ENCODE peak calls at places on chromosomes 13 and 19, in five cellular contexts. One of them, this sample, is unnamed.

GRCh38 chr19:15684828-15685227 is 11.9 kb downstream of the CYP4F12 start:
- DNase-seq in fibroblast of mammary gland: no peak
- DNase-seq in BJ: no peak
- DNase-seq in neural crest cell: no peak
- DNase-seq in epithelial cell of proximal tubule: no peak
- DNase-seq in this sample: no peak

GRCh38 chr13:90362718-90363117 is 984.8 kb upstream of the MIR17HG start:
- DNase-seq in fibroblast of mammary gland: peak; percentile 46
- DNase-seq in BJ: no peak
- DNase-seq in neural crest cell: no peak
- DNase-seq in epithelial cell of proximal tubule: no peak
- DNase-seq in this sample: no peak

GRCh38 chr13:57629391-57629804 is 2.1 kb upstream of the PCDH17 start:
- DNase-seq in fibroblast of mammary gland: no peak
- DNase-seq in BJ: no peak
- DNase-seq in neural crest cell: peak; percentile 12
- DNase-seq in epithelial cell of proximal tubule: no peak
- DNase-seq in this sample: no peak

GRCh38 chr13:37412271-37412683 is 186.3 kb downstream of the POSTN start:
- DNase-seq in fibroblast of mammary gland: peak; percentile 50
- DNase-seq in BJ: no peak
- DNase-seq in neural crest cell: no peak
- DNase-seq in epithelial cell of proximal tubule: no peak
- DNase-seq in this sample: no peak

GRCh38 chr13:94369862-94370491 is 109.5 kb downstream of the DCT start:
- DNase-seq in fibroblast of mammary gland: peak; percentile 18
- DNase-seq in BJ: no peak
- DNase-seq in neural crest cell: no peak
- DNase-seq in epithelial cell of proximal tubule: no peak
- DNase-seq in this sample: no peak

GRCh38 chr19:18290250-18291018 is 9.0 kb upstream of the JUND start:
- DNase-seq in fibroblast of mammary gland: no peak
- DNase-seq in BJ: no peak
- DNase-seq in neural crest cell: no peak
- DNase-seq in epithelial cell of proximal tubule: no peak
- DNase-seq in this sample: no peak

GRCh38 chr13:99276706-99277105 is 18.5 kb upstream of the GPR18 start:
- DNase-seq in fibroblast of mammary gland: no peak
- DNase-seq in BJ: no peak
- DNase-seq in neural crest cell: no peak
- DNase-seq in epithelial cell of proximal tubule: no peak
- DNase-seq in this sample: no peak

GRCh38 chr19:4120531-4120930 is 3.4 kb downstream of the MAP2K2 start:
- DNase-seq in fibroblast of mammary gland: peak; percentile 89
- DNase-seq in BJ: no peak
- DNase-seq in neural crest cell: no peak
- DNase-seq in epithelial cell of proximal tubule: no peak
- DNase-seq in this sample: no peak

GRCh38 chr13:109779074-109779473 is 7.3 kb downstream of the IRS2 start:
- DNase-seq in fibroblast of mammary gland: no peak
- DNase-seq in BJ: no peak
- DNase-seq in neural crest cell: no peak
- DNase-seq in epithelial cell of proximal tubule: no peak
- DNase-seq in this sample: no peak

GRCh38 chr13:107842562-107843180 is 372.7 kb downstream of the LIG4 start:
- DNase-seq in fibroblast of mammary gland: no peak
- DNase-seq in BJ: no peak
- DNase-seq in neural crest cell: no peak
- DNase-seq in epithelial cell of proximal tubule: no peak
- DNase-seq in this sample: no peak

GRCh38 chr13:30308548-30308947 is 1.2 kb upstream of the KATNAL1 start:
- DNase-seq in fibroblast of mammary gland: peak; percentile 47
- DNase-seq in BJ: no peak
- DNase-seq in neural crest cell: no peak
- DNase-seq in epithelial cell of proximal tubule: no peak
- DNase-seq in this sample: no peak

GRCh38 chr13:110306340-110306959 is 507 bp downstream of the COL4A1 start:
- DNase-seq in fibroblast of mammary gland: peak; percentile 51
- DNase-seq in BJ: no peak
- DNase-seq in neural crest cell: peak; percentile 18
- DNase-seq in epithelial cell of proximal tubule: no peak
- DNase-seq in this sample: no peak

GRCh38 chr13:100560498-100561215 is 27.9 kb downstream of the GGACT start:
- DNase-seq in fibroblast of mammary gland: no peak
- DNase-seq in BJ: no peak
- DNase-seq in neural crest cell: no peak
- DNase-seq in epithelial cell of proximal tubule: no peak
- DNase-seq in this sample: no peak

GRCh38 chr13:110217811-110218210 is 89.1 kb downstream of the COL4A1 start:
- DNase-seq in fibroblast of mammary gland: no peak
- DNase-seq in BJ: no peak
- DNase-seq in neural crest cell: no peak
- DNase-seq in epithelial cell of proximal tubule: no peak
- DNase-seq in this sample: no peak

GRCh38 chr19:7953060-7953459 is 9.6 kb upstream of the TIMM44 start:
- DNase-seq in fibroblast of mammary gland: peak; percentile 27
- DNase-seq in BJ: no peak
- DNase-seq in neural crest cell: no peak
- DNase-seq in epithelial cell of proximal tubule: no peak
- DNase-seq in this sample: no peak

GRCh38 chr19:19691683-19692082 is 23.0 kb downstream of the ZNF101 start:
- DNase-seq in fibroblast of mammary gland: no peak
- DNase-seq in BJ: no peak
- DNase-seq in neural crest cell: no peak
- DNase-seq in epithelial cell of proximal tubule: no peak
- DNase-seq in this sample: no peak

GRCh38 chr13:113589251-113589960 is 4.9 kb downstream of the TFDP1 start:
- DNase-seq in fibroblast of mammary gland: no peak
- DNase-seq in BJ: no peak
- DNase-seq in neural crest cell: no peak
- DNase-seq in epithelial cell of proximal tubule: no peak
- DNase-seq in this sample: no peak

GRCh38 chr19:791605-792360 is 5.5 kb upstream of the PTBP1 start:
- DNase-seq in fibroblast of mammary gland: no peak
- DNase-seq in BJ: no peak
- DNase-seq in neural crest cell: no peak
- DNase-seq in epithelial cell of proximal tubule: no peak
- DNase-seq in this sample: no peak

GRCh38 chr13:53064721-53065120 is 36.1 kb downstream of the OLFM4 start:
- DNase-seq in fibroblast of mammary gland: peak; percentile 8
- DNase-seq in BJ: no peak
- DNase-seq in neural crest cell: no peak
- DNase-seq in epithelial cell of proximal tubule: no peak
- DNase-seq in this sample: no peak

GRCh38 chr13:41299316-41300094 is 11.6 kb upstream of the NAA16 start:
- DNase-seq in fibroblast of mammary gland: no peak
- DNase-seq in BJ: no peak
- DNase-seq in neural crest cell: no peak
- DNase-seq in epithelial cell of proximal tubule: no peak
- DNase-seq in this sample: no peak

GRCh38 chr19:4042731-4043082 is 24.0 kb downstream of the ZBTB7A start:
- DNase-seq in fibroblast of mammary gland: no peak
- DNase-seq in BJ: no peak
- DNase-seq in neural crest cell: no peak
- DNase-seq in epithelial cell of proximal tubule: no peak
- DNase-seq in this sample: no peak

GRCh38 chr13:94256671-94257070 is 222.8 kb downstream of the DCT start:
- DNase-seq in fibroblast of mammary gland: no peak
- DNase-seq in BJ: no peak
- DNase-seq in neural crest cell: no peak
- DNase-seq in epithelial cell of proximal tubule: no peak
- DNase-seq in this sample: no peak

GRCh38 chr19:6654347-6655310 is 15.3 kb downstream of the TNFSF14 start:
- DNase-seq in fibroblast of mammary gland: no peak
- DNase-seq in BJ: no peak
- DNase-seq in neural crest cell: no peak
- DNase-seq in epithelial cell of proximal tubule: no peak
- DNase-seq in this sample: no peak

GRCh38 chr19:35430382-35431146 is 17.5 kb upstream of the FFAR2 start:
- DNase-seq in fibroblast of mammary gland: no peak
- DNase-seq in BJ: no peak
- DNase-seq in neural crest cell: no peak
- DNase-seq in epithelial cell of proximal tubule: no peak
- DNase-seq in this sample: no peak

GRCh38 chr13:40993119-40993518 is 26.0 kb downstream of the ELF1 start:
- DNase-seq in fibroblast of mammary gland: no peak
- DNase-seq in BJ: no peak
- DNase-seq in neural crest cell: no peak
- DNase-seq in epithelial cell of proximal tubule: no peak
- DNase-seq in this sample: no peak

GRCh38 chr13:91135949-91136348 is 211.5 kb upstream of the MIR17HG start:
- DNase-seq in fibroblast of mammary gland: no peak
- DNase-seq in BJ: no peak
- DNase-seq in neural crest cell: no peak
- DNase-seq in epithelial cell of proximal tubule: no peak
- DNase-seq in this sample: no peak

GRCh38 chr19:2055871-2056809 is 5.1 kb upstream of the MKNK2 start:
- DNase-seq in fibroblast of mammary gland: peak; percentile 84
- DNase-seq in BJ: no peak
- DNase-seq in neural crest cell: no peak
- DNase-seq in epithelial cell of proximal tubule: no peak
- DNase-seq in this sample: no peak
- TF ChIP-seq CTCF in fibroblast of mammary gland: no peak
- TF ChIP-seq CTCF in BJ: peak; percentile 12
- TF ChIP-seq CTCF in neural crest cell: no peak
- TF ChIP-seq CTCF in epithelial cell of proximal tubule: peak; percentile 10
- TF ChIP-seq CTCF in this sample: no peak

DNA sequence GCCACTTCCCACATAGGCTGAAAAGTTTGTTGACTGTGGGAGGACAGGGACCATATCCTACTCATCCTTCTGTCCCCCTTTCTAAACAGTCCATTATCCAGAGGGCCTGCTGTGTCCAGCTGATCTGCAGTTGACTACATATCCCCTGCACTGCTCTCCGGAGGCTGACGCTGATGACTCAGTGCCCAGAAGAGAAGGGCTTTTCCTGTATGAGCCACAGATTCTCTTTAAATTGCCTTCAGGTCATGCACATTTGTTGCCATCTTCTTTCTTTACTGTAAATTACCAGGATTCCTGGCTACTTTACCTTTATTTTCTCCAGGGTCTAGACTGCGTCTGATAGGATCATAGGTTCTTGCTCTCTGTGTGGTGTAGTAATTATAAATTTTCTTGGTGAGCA is 125.2 kb downstream of the LACC1 start:
- DNase-seq in fibroblast of mammary gland: peak; percentile 67
- DNase-seq in BJ: no peak
- DNase-seq in neural crest cell: no peak
- DNase-seq in epithelial cell of proximal tubule: no peak
- DNase-seq in this sample: no peak
- TF ChIP-seq CTCF in fibroblast of mammary gland: no peak
- TF ChIP-seq CTCF in BJ: no peak
- TF ChIP-seq CTCF in neural crest cell: no peak
- TF ChIP-seq CTCF in epithelial cell of proximal tubule: no peak
- TF ChIP-seq CTCF in this sample: no peak

GRCh38 chr19:10987621-10988297 is 26.9 kb downstream of the SMARCA4 start:
- DNase-seq in fibroblast of mammary gland: no peak
- DNase-seq in BJ: no peak
- DNase-seq in neural crest cell: no peak
- DNase-seq in epithelial cell of proximal tubule: no peak
- DNase-seq in this sample: no peak

GRCh38 chr19:10988380-10988779 is 27.6 kb downstream of the SMARCA4 start:
- DNase-seq in fibroblast of mammary gland: no peak
- DNase-seq in BJ: no peak
- DNase-seq in neural crest cell: no peak
- DNase-seq in epithelial cell of proximal tubule: no peak
- DNase-seq in this sample: no peak

GRCh38 chr19:10984166-10984735 is 23.4 kb downstream of the SMARCA4 start:
- DNase-seq in fibroblast of mammary gland: no peak
- DNase-seq in BJ: no peak
- DNase-seq in neural crest cell: no peak
- DNase-seq in epithelial cell of proximal tubule: no peak
- DNase-seq in this sample: no peak

GRCh38 chr19:10985502-10985901 is 24.7 kb downstream of the SMARCA4 start:
- DNase-seq in fibroblast of mammary gland: no peak
- DNase-seq in BJ: no peak
- DNase-seq in neural crest cell: no peak
- DNase-seq in epithelial cell of proximal tubule: no peak
- DNase-seq in this sample: no peak

DNA sequence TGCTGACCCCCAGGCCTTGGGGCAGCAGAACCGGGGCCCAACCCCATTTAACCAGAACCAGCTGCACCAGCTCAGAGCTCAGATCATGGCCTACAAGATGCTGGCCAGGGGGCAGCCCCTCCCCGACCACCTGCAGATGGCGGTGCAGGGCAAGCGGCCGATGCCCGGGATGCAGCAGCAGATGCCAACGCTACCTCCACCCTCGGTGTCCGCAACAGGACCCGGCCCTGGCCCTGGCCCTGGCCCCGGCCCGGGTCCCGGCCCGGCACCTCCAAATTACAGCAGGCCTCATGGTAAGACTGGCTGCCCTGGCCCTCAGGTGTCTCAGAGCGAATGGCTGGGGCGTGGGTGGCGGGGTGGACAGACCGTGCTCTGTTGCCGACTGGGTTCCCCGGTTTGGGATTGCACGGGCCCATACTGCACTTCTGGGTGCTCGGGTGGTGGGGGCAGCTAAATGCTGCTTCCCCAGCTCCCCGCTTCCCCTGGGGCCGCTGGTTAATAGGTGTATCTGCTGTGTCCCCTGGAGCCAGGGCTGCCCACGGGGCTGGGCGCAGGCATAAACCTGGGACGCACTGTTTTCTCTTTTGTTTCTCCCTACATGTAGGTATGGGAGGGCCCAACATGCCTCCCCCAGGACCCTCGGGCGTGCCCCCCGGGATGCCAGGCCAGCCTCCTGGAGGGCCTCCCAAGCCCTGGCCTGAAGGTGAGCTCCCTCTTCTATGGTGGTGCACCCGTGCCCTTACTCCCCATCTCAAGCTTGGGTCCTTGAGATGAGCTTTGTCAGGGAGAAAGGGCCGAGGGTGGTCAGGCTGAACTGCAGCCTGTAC is 25.7 kb downstream of the SMARCA4 start:
- DNase-seq in fibroblast of mammary gland: no peak
- DNase-seq in BJ: no peak
- DNase-seq in neural crest cell: no peak
- DNase-seq in epithelial cell of proximal tubule: no peak
- DNase-seq in this sample: no peak
- TF ChIP-seq CTCF in fibroblast of mammary gland: no peak
- TF ChIP-seq CTCF in BJ: no peak
- TF ChIP-seq CTCF in neural crest cell: no peak
- TF ChIP-seq CTCF in epithelial cell of proximal tubule: no peak
- TF ChIP-seq CTCF in this sample: no peak

GRCh38 chr13:106384516-106384915 is 150.9 kb downstream of the EFNB2 start:
- DNase-seq in fibroblast of mammary gland: no peak
- DNase-seq in BJ: no peak
- DNase-seq in neural crest cell: no peak
- DNase-seq in epithelial cell of proximal tubule: no peak
- DNase-seq in this sample: no peak

GRCh38 chr13:106385669-106386068 is 149.8 kb downstream of the EFNB2 start:
- DNase-seq in fibroblast of mammary gland: peak; percentile 47
- DNase-seq in BJ: no peak
- DNase-seq in neural crest cell: no peak
- DNase-seq in epithelial cell of proximal tubule: no peak
- DNase-seq in this sample: no peak

GRCh38 chr13:106383791-106384190 is 151.7 kb downstream of the EFNB2 start:
- DNase-seq in fibroblast of mammary gland: no peak
- DNase-seq in BJ: no peak
- DNase-seq in neural crest cell: no peak
- DNase-seq in epithelial cell of proximal tubule: no peak
- DNase-seq in this sample: no peak

GRCh38 chr13:106381083-106381482 is 154.4 kb downstream of the EFNB2 start:
- DNase-seq in fibroblast of mammary gland: no peak
- DNase-seq in BJ: no peak
- DNase-seq in neural crest cell: no peak
- DNase-seq in epithelial cell of proximal tubule: no peak
- DNase-seq in this sample: no peak

GRCh38 chr13:106382569-106382968 is 152.9 kb downstream of the EFNB2 start:
- DNase-seq in fibroblast of mammary gland: no peak
- DNase-seq in BJ: no peak
- DNase-seq in neural crest cell: no peak
- DNase-seq in epithelial cell of proximal tubule: no peak
- DNase-seq in this sample: no peak
- TF ChIP-seq CTCF in fibroblast of mammary gland: no peak
- TF ChIP-seq CTCF in BJ: no peak
- TF ChIP-seq CTCF in neural crest cell: no peak
- TF ChIP-seq CTCF in epithelial cell of proximal tubule: no peak
- TF ChIP-seq CTCF in this sample: no peak

This sample was measured in D721Med.